ENCODE peak calls at places on chromosome 21, in ten cellular contexts. O is mesenchymal stem cell; L is tibial artery; E is right lobe of liver; X is HCT116; W is naive thymus-derived CD4-positive, alpha-beta T cell; T is PC-9; N is upper lobe of right lung; H is CD8-positive, alpha-beta T cell; Y is Peyer's patch. F is an unnamed sample.
A peak's percentile ranks its signal among the peaks of the same experiment; 100 is the strongest.

GRCh38 chr21:42337830-42338729 is 12.7 kb downstream of the TFF2 start:
- DNase-seq in E (peak; percentile 71), H (peak; percentile 84), N (peak; percentile 85), W (peak; percentile 72), L (no peak), O (peak; percentile 17), X (no peak), T (peak; percentile 56), Y (peak; percentile 74), F (peak; percentile 88)

GRCh38 chr21:32070693-32071330 is 198.0 kb downstream of the HUNK start:
- DNase-seq in O (no peak), H (no peak), T (no peak), Y (no peak), W (no peak), X (no peak), E (no peak), L (no peak), N (no peak), F (no peak)

GRCh38 chr21:38467369-38467768 is 30.9 kb downstream of the ERG start:
- DNase-seq in H (no peak), E (no peak), T (no peak), X (no peak), L (no peak), W (no peak), N (no peak), O (no peak), Y (no peak), F (no peak)

GRCh38 chr21:42809171-42809570 is 70.2 kb downstream of the WDR4 start:
- DNase-seq in W (no peak), Y (no peak), O (no peak), X (no peak), E (no peak), N (no peak), L (no peak), H (no peak), T (no peak), F (no peak)

GRCh38 chr21:38140192-38140905 is 116.4 kb upstream of the KCNJ15 start:
- DNase-seq in L (peak; percentile 69), W (no peak), E (peak; percentile 75), H (no peak), X (no peak), N (peak; percentile 78), T (no peak), Y (no peak), O (peak; percentile 71), F (no peak)

GRCh38 chr21:45119812-45120211 is 45.4 kb downstream of the ADARB1 start:
- DNase-seq in X (no peak), W (no peak), Y (no peak), N (peak; percentile 11), L (no peak), H (no peak), T (no peak), O (no peak), E (no peak), F (no peak)

GRCh38 chr21:45125347-45125746 is 51.0 kb downstream of the ADARB1 start:
- DNase-seq in T (no peak), W (no peak), N (no peak), H (no peak), E (no peak), O (no peak), L (no peak), Y (no peak), X (no peak), F (no peak)

GRCh38 chr21:38798481-38798882 is 7.2 kb upstream of the ETS2 start:
- DNase-seq in Y (no peak), X (peak; percentile 87), O (peak; percentile 44), W (no peak), L (no peak), N (no peak), E (no peak), H (no peak), T (peak; percentile 85), F (peak; percentile 36)

GRCh38 chr21:37587635-37588177 is 221.1 kb downstream of the DYRK1A start:
- DNase-seq in L (no peak), Y (no peak), N (no peak), T (no peak), O (no peak), X (no peak), E (no peak), H (no peak), W (no peak), F (no peak)

GRCh38 chr21:42219606-42220137 is 732 bp downstream of the ABCG1 start:
- DNase-seq in L (no peak), W (peak; percentile 52), Y (peak; percentile 48), X (no peak), O (no peak), N (peak; percentile 78), T (no peak), H (peak; percentile 45), E (peak; percentile 51), F (no peak)

GRCh38 chr21:15932681-15933200 is 203.0 kb downstream of the USP25 start:
- DNase-seq in Y (no peak), E (no peak), T (no peak), W (no peak), O (no peak), X (no peak), H (no peak), L (no peak), N (no peak), F (no peak)

GRCh38 chr21:38773108-38774061 is 32.3 kb upstream of the ETS2 start:
- DNase-seq in L (peak; percentile 85), X (peak; percentile 81), Y (no peak), N (no peak), W (no peak), O (peak; percentile 97), T (peak; percentile 36), H (no peak), E (no peak), F (no peak)

GRCh38 chr21:24045775-24046215 is 1561.5 kb downstream of the MRPL39 start:
- DNase-seq in T (peak; percentile 9), N (no peak), O (no peak), W (no peak), H (peak; percentile 11), E (peak; percentile 27), L (peak; percentile 73), X (no peak), Y (peak; percentile 65), F (peak; percentile 15)

GRCh38 chr21:35504277-35504676 is 455.2 kb upstream of the RUNX1 start:
- DNase-seq in X (no peak), T (no peak), L (no peak), W (no peak), Y (no peak), N (no peak), O (no peak), E (no peak), H (no peak), F (no peak)
- H3K9me3 ChIP-seq in X (no peaks in the 10 kb centered on the region), T (no peaks in the 10 kb centered on the region), L (no peaks in the 10 kb centered on the region), W (no peaks in the 10 kb centered on the region), Y (no peaks in the 10 kb centered on the region), N (no peaks in the 10 kb centered on the region), O (no peaks in the 10 kb centered on the region), E (no peaks in the 10 kb centered on the region), H (no peaks in the 10 kb centered on the region), F (no peaks in the 10 kb centered on the region)

GRCh38 chr21:40615503-40616376 is 231.2 kb downstream of the DSCAM start:
- DNase-seq in L (no peak), T (no peak), H (no peak), Y (no peak), N (no peak), X (no peak), W (no peak), O (no peak), E (no peak), F (no peak)
- H3K9me3 ChIP-seq in L (no peaks in the 10 kb centered on the region), T (no peaks in the 10 kb centered on the region), H (no peaks in the 10 kb centered on the region), Y (no peaks in the 10 kb centered on the region), N (no peaks in the 10 kb centered on the region), X (peaks cover 5% of the 10 kb centered on the region), W (no peaks in the 10 kb centered on the region), O (peaks cover 19% of the 10 kb centered on the region), E (no peaks in the 10 kb centered on the region), F (no peaks in the 10 kb centered on the region)

GRCh38 chr21:27244796-27245195 is 277.9 kb upstream of the ADAMTS5 start:
- DNase-seq in Y (no peak), E (no peak), O (no peak), X (no peak), L (no peak), T (no peak), N (no peak), W (no peak), H (no peak), F (no peak)
- H3K9me3 ChIP-seq in Y (no peaks in the 10 kb centered on the region), E (no peaks in the 10 kb centered on the region), O (no peaks in the 10 kb centered on the region), X (peaks cover 12% of the 10 kb centered on the region), L (no peaks in the 10 kb centered on the region), T (no peaks in the 10 kb centered on the region), N (no peaks in the 10 kb centered on the region), W (no peaks in the 10 kb centered on the region), H (no peaks in the 10 kb centered on the region), F (peaks cover 6% of the 10 kb centered on the region)

GRCh38 chr21:35316456-35316855 is 267.4 kb upstream of the RUNX1 start:
- DNase-seq in W (no peak), Y (no peak), X (no peak), N (no peak), H (no peak), E (no peak), L (no peak), T (no peak), O (no peak), F (no peak)
- H3K9me3 ChIP-seq in W (no peaks in the 10 kb centered on the region), Y (no peaks in the 10 kb centered on the region), X (no peaks in the 10 kb centered on the region), N (no peaks in the 10 kb centered on the region), H (no peaks in the 10 kb centered on the region), E (no peaks in the 10 kb centered on the region), L (no peaks in the 10 kb centered on the region), T (no peaks in the 10 kb centered on the region), O (no peaks in the 10 kb centered on the region), F (no peaks in the 10 kb centered on the region)

F was measured in CD4-positive, CD25-positive, alpha-beta regulatory T cell.